ENCODE peak calls at places on chromosomes 3 and 15, in ten cellular contexts. K, G, R, Z, A, P, X, C, M and E are unnamed samples.

GRCh38 chr3:114389156-114389555 is 95.3 kb downstream of the TIGIT start:
- DNase-seq in K (no peak), M (no peak), C (no peak), P (no peak), A (no peak), X (no peak), Z (no peak), R (no peak), G (no peak), E (no peak)

GRCh38 chr3:183533410-183534132 is 21.9 kb downstream of the KLHL6 start:
- DNase-seq in M (no peak), K (no peak), R (no peak), A (no peak), G (no peak), C (no peak), P (no peak), Z (no peak), X (no peak), E (peak; percentile 41)

GRCh38 chr3:101848754-101849713 is at the start of gene NFKBIZ:
- DNase-seq in A (peak; percentile 96), Z (peak; percentile 44), K (peak; percentile 94), M (peak; percentile 58), G (peak; percentile 98), X (peak; percentile 81), C (peak; percentile 94), R (peak; percentile 92), P (peak; percentile 95), E (peak; percentile 82)

GRCh38 chr3:126570103-126570541 is 11.4 kb upstream of the C3orf22 start:
- DNase-seq in R (no peak), A (no peak), Z (no peak), G (no peak), C (no peak), P (no peak), M (no peak), X (no peak), K (no peak), E (no peak)

GRCh38 chr3:108489776-108490175 is 20.6 kb downstream of the MYH15 start:
- DNase-seq in Z (peak; percentile 33), X (peak; percentile 6), C (peak; percentile 5), P (peak; percentile 27), K (peak; percentile 32), A (no peak), G (peak; percentile 70), R (peak; percentile 52), M (no peak), E (peak; percentile 71)

GRCh38 chr3:71658131-71658530 is 67.1 kb downstream of the EIF4E3 start:
- DNase-seq in G (peak; percentile 69), C (peak; percentile 6), R (peak; percentile 28), A (peak; percentile 43), X (peak; percentile 51), K (no peak), P (no peak), Z (peak; percentile 77), M (no peak), E (no peak)

GRCh38 chr3:168671091-168671490 is 575.4 kb upstream of the GOLIM4 start:
- DNase-seq in K (no peak), R (no peak), C (no peak), X (no peak), Z (peak; percentile 55), P (no peak), G (no peak), A (no peak), M (no peak), E (peak; percentile 74)

GRCh38 chr3:72043212-72044133 is 258.5 kb upstream of the PROK2 start:
- DNase-seq in M (no peak), P (no peak), A (no peak), C (no peak), Z (no peak), X (no peak), K (no peak), G (peak; percentile 34), R (no peak), E (no peak)

GRCh38 chr15:74245342-74245931 is 9.3 kb downstream of the CCDC33 start:
- DNase-seq in G (no peak), P (no peak), A (no peak), Z (peak; percentile 84), K (peak; percentile 69), C (peak; percentile 45), M (no peak), R (no peak), X (no peak), E (no peak)

GRCh38 chr3:193951859-193952258 is 184.1 kb upstream of the HES1 start:
- DNase-seq in K (no peak), M (no peak), Z (no peak), A (no peak), R (no peak), C (no peak), X (no peak), P (no peak), G (no peak), E (no peak)

GRCh38 chr3:129016725-129017530 is 15.8 kb downstream of the EFCC1 start:
- DNase-seq in G (peak; percentile 70), Z (no peak), X (no peak), C (no peak), R (no peak), M (no peak), P (peak; percentile 53), A (no peak), K (no peak), E (no peak)

GRCh38 chr3:36494461-36495109 is 114.3 kb downstream of the STAC start:
- DNase-seq in P (no peak), G (peak; percentile 83), C (no peak), K (no peak), M (peak; percentile 95), Z (no peak), A (no peak), X (no peak), R (peak; percentile 5), E (no peak)

GRCh38 chr3:71463622-71464021 is 119.9 kb downstream of the FOXP1 start:
- DNase-seq in M (no peak), G (no peak), P (no peak), Z (no peak), C (no peak), R (no peak), A (no peak), X (no peak), K (no peak), E (no peak)

GRCh38 chr3:42256135-42256819 is 9.7 kb downstream of the CCK start:
- DNase-seq in K (no peak), Z (no peak), R (peak; percentile 23), C (no peak), A (no peak), P (no peak), X (peak; percentile 42), M (peak; percentile 10), G (peak; percentile 8), E (no peak)

GRCh38 chr15:52134502-52135144 is 22.0 kb upstream of the BCL2L10 start:
- DNase-seq in Z (no peak), K (no peak), X (no peak), M (no peak), P (no peak), G (no peak), C (no peak), A (no peak), R (no peak), E (no peak)

GRCh38 chr15:58732620-58733363 is 16.7 kb downstream of the ADAM10 start:
- DNase-seq in M (no peak), A (no peak), C (no peak), R (no peak), X (no peak), G (no peak), Z (no peak), K (no peak), P (no peak), E (no peak)

GRCh38 chr3:187310954-187311470 is 19.5 kb upstream of the MASP1 start:
- DNase-seq in R (no peak), A (no peak), P (no peak), M (no peak), K (no peak), C (no peak), G (no peak), Z (no peak), X (no peak), E (no peak)

GRCh38 chr15:66167854-66168253 is 85.7 kb downstream of the MEGF11 start:
- DNase-seq in P (no peak), C (no peak), K (no peak), X (no peak), M (no peak), Z (no peak), A (no peak), G (no peak), R (no peak), E (no peak)

GRCh38 chr3:195200010-195200822 is 70.7 kb downstream of the XXYLT1 start:
- DNase-seq in Z (no peak), R (no peak), G (no peak), P (no peak), X (no peak), K (no peak), M (no peak), A (no peak), C (no peak), E (no peak)

GRCh38 chr3:151316267-151316991 is at the start of gene GPR87:
- DNase-seq in X (peak; percentile 21), G (no peak), P (no peak), K (no peak), Z (no peak), C (peak; percentile 4), R (peak; percentile 39), M (no peak), A (no peak), E (no peak)

GRCh38 chr3:126347543-126348161 is 9.6 kb downstream of the KLF15 start:
- DNase-seq in R (no peak), X (no peak), G (no peak), C (no peak), P (no peak), A (no peak), K (no peak), Z (no peak), M (no peak), E (no peak)

GRCh38 chr15:25859838-25860645 is 3.1 kb downstream of the ATP10A start:
- DNase-seq in G (no peak), P (no peak), R (no peak), M (no peak), X (no peak), K (no peak), A (no peak), C (no peak), Z (no peak), E (no peak)

GRCh38 chr3:154981201-154981600 is 98.9 kb upstream of the MME start:
- DNase-seq in P (no peak), R (no peak), A (no peak), C (no peak), Z (no peak), M (peak; percentile 39), X (no peak), G (peak; percentile 25), K (no peak), E (no peak)

GRCh38 chr15:101037090-101037830 is 118.1 kb downstream of the LRRK1 start:
- DNase-seq in K (no peak), Z (no peak), X (no peak), M (no peak), R (no peak), A (peak; percentile 31), P (no peak), C (no peak), G (no peak), E (no peak)